ENCODE peak calls at places on chromosome 15, in seven cellular contexts. B is stimulated activated CD8-positive, alpha-beta memory T cell treated with anti-CD3 and anti-CD28 coated beads, Interleukin-15, amount 100 ng/mL, for 1 hour; W is H4; V is C1 segment of cervical spinal cord; L is NAMALWA; K is stomach; I is sciatic nerve. E is an unnamed sample.

GRCh38 chr15:101058735-101059134 is 139.6 kb downstream of the LRRK1 start:
- DNase-seq in L (no peak), V (no peak), B (no peak), K (peak; percentile 4), W (no peak), I (no peak), E (no peak)

GRCh38 chr15:69462030-69462492 is 9.4 kb downstream of the RPLP1 start:
- DNase-seq in B (no peak), L (no peak), V (no peak), I (peak; percentile 79), K (peak; percentile 60), W (no peak), E (no peak)

GRCh38 chr15:100997442-100997841 is 78.3 kb downstream of the LRRK1 start:
- DNase-seq in I (no peak), B (no peak), V (no peak), K (no peak), W (peak; percentile 88), L (no peak), E (no peak)

GRCh38 chr15:38796589-38796988 is 232.0 kb upstream of the RASGRP1 start:
- DNase-seq in W (no peak), B (no peak), V (no peak), K (no peak), I (no peak), L (no peak), E (no peak)

GRCh38 chr15:70023769-70024491 is 73.8 kb downstream of the TLE3 start:
- DNase-seq in B (no peak), V (no peak), I (peak; percentile 74), L (no peak), W (peak; percentile 42), K (peak; percentile 68), E (no peak)

GRCh38 chr15:37636736-37637135 is 297.7 kb upstream of the TMCO5A start:
- DNase-seq in L (no peak), K (no peak), I (no peak), V (no peak), B (no peak), W (no peak), E (no peak)

GRCh38 chr15:71387825-71388224 is 272.6 kb downstream of the THSD4 start:
- DNase-seq in L (no peak), I (no peak), W (no peak), K (no peak), V (no peak), B (no peak), E (no peak)

GRCh38 chr15:38652998-38653397 is 88.4 kb upstream of the RASGRP1 start:
- DNase-seq in I (no peak), V (no peak), W (no peak), L (peak; percentile 29), B (peak; percentile 52), K (no peak), E (no peak)

GRCh38 chr15:64351265-64351664 is 4.7 kb downstream of the CSNK1G1 start:
- DNase-seq in W (no peak), K (no peak), L (no peak), B (no peak), I (no peak), V (no peak), E (no peak)

GRCh38 chr15:69388259-69388658 is 25.9 kb upstream of the KIF23 start:
- DNase-seq in W (peak; percentile 22), K (no peak), V (no peak), B (no peak), L (no peak), I (no peak), E (no peak)

GRCh38 chr15:26081758-26082068 is 218.6 kb upstream of the ATP10A start:
- DNase-seq in B (no peak), W (no peak), V (no peak), K (no peak), L (no peak), I (no peak), E (no peak)

GRCh38 chr15:40594429-40594836 is 384 bp downstream of the KNL1 start:
- DNase-seq in V (no peak), L (peak; percentile 74), B (no peak), I (no peak), K (no peak), W (peak; percentile 45), E (no peak)

GRCh38 chr15:24877174-24877573 is 77.6 kb upstream of the SNRPN start:
- DNase-seq in I (no peak), W (no peak), K (no peak), L (no peak), V (no peak), B (no peak), E (no peak)

GRCh38 chr15:79057050-79057449 is 33.5 kb downstream of the RASGRF1 start:
- DNase-seq in K (no peak), W (no peak), B (no peak), L (no peak), I (no peak), V (no peak), E (no peak)

GRCh38 chr15:29685156-29686078 is 136.9 kb downstream of the TJP1 start:
- DNase-seq in K (no peak), B (no peak), L (no peak), V (no peak), I (peak; percentile 21), W (no peak), E (no peak)

GRCh38 chr15:82646250-82647044 is 716 bp downstream of the CPEB1 start:
- DNase-seq in L (no peak), K (no peak), W (no peak), I (peak; percentile 63), V (peak; percentile 9), B (no peak), E (no peak)

GRCh38 chr15:78763796-78764241 is 47.4 kb downstream of the ADAMTS7 start:
- DNase-seq in I (peak; percentile 55), K (no peak), V (no peak), W (no peak), B (no peak), L (no peak), E (no peak)

GRCh38 chr15:73934281-73934680 is 8.0 kb downstream of the LOXL1 start:
- DNase-seq in V (no peak), W (no peak), B (no peak), I (no peak), K (no peak), L (no peak), E (no peak)

GRCh38 chr15:64246364-64247189 is 83.8 kb upstream of the PPIB start:
- DNase-seq in I (no peak), W (peak; percentile 87), K (no peak), L (no peak), B (no peak), V (peak; percentile 10), E (no peak)

GRCh38 chr15:67396109-67396508 is 124.8 kb upstream of the C15orf61 start:
- DNase-seq in I (no peak), W (no peak), B (no peak), V (no peak), K (no peak), L (no peak), E (no peak)

GRCh38 chr15:73915085-73915484 is 11.2 kb upstream of the LOXL1 start:
- DNase-seq in V (no peak), I (no peak), W (no peak), K (no peak), B (no peak), L (no peak), E (no peak)

GRCh38 chr15:77634266-77634962 is 1.7 kb upstream of the LINGO1 start:
- DNase-seq in I (peak; percentile 76), L (peak; percentile 72), K (peak; percentile 74), W (peak; percentile 80), B (peak; percentile 16), V (no peak), E (no peak)

GRCh38 chr15:72231847-72232461 is 964 bp upstream of the PKM start:
- DNase-seq in L (peak; percentile 74), W (peak; percentile 72), I (no peak), K (peak; percentile 45), B (no peak), V (no peak), E (no peak)

GRCh38 chr15:41116116-41116871 is at the start of gene INO80:
- DNase-seq in W (peak; percentile 98), L (peak; percentile 97), B (peak; percentile 94), I (peak; percentile 99), V (peak; percentile 96), K (peak; percentile 98), E (peak; percentile 94)

GRCh38 chr15:62647195-62647865 is 395.2 kb upstream of the TPM1 start:
- DNase-seq in K (peak; percentile 55), I (no peak), W (peak; percentile 86), B (no peak), V (no peak), L (no peak), E (no peak)

GRCh38 chr15:99955532-99955931 is 222.3 kb upstream of the LYSMD4 start:
- DNase-seq in V (no peak), K (no peak), W (no peak), L (no peak), B (no peak), I (no peak), E (no peak)

GRCh38 chr15:25693321-25694237 is 169.5 kb downstream of the ATP10A start:
- DNase-seq in W (peak; percentile 19), V (no peak), L (peak; percentile 36), I (peak; percentile 62), K (no peak), B (no peak), E (no peak)

GRCh38 chr15:59329570-59330350 is 42.9 kb downstream of the MYO1E start:
- DNase-seq in V (no peak), W (no peak), L (no peak), K (peak; percentile 47), I (no peak), B (no peak), E (no peak)

GRCh38 chr15:99574502-99574901 is 8.7 kb downstream of the MEF2A start:
- DNase-seq in L (no peak), W (no peak), K (no peak), B (no peak), V (no peak), I (no peak), E (no peak)

GRCh38 chr15:71651750-71652186 is 158.6 kb upstream of the NR2E3 start:
- DNase-seq in V (peak; percentile 25), K (peak; percentile 50), W (peak; percentile 79), B (no peak), I (no peak), L (peak; percentile 58), E (no peak)

GRCh38 chr15:101044625-101045235 is 125.6 kb downstream of the LRRK1 start:
- DNase-seq in K (peak; percentile 15), I (no peak), B (no peak), V (no peak), W (no peak), L (no peak), E (no peak)

GRCh38 chr15:60964527-60964926 is 264.6 kb downstream of the RORA start:
- DNase-seq in L (no peak), I (no peak), K (no peak), W (no peak), B (no peak), V (no peak), E (no peak)